ENCODE peak calls at places on chromosome 1, in eight cellular contexts. H is lower lobe of right lung, M is heart right ventricle, I is A549, A is stomach, S is mammary epithelial cell, X is Panc1, L is HFFc6. V is an unnamed sample.

GRCh38 chr1:107358611-107359342 is 217.9 kb downstream of the NTNG1 start:
- DNase-seq in H (no peak), M (no peak), I (no peak), A (no peak), S (no peak), X (no peak), L (no peak), V (no peak)

GRCh38 chr1:11654571-11655262 is at the start of gene FBXO44:
- DNase-seq in H (peak; percentile 82), M (peak; percentile 61), I (no peak), A (peak; percentile 80), S (peak; percentile 60), X (no peak), L (no peak), V (peak; percentile 53)

GRCh38 chr1:53339736-53340385 is 12.0 kb upstream of the LRP8 start:
- DNase-seq in H (no peak), M (no peak), I (no peak), A (peak; percentile 14), S (no peak), X (no peak), L (no peak), V (peak; percentile 12)

GRCh38 chr1:174966000-174966572 is 33.7 kb upstream of the CACYBP start:
- DNase-seq in H (no peak), M (no peak), I (no peak), A (no peak), S (peak; percentile 32), X (no peak), L (no peak), V (no peak)

GRCh38 chr1:61388586-61388985 is 306.2 kb downstream of the NFIA start:
- DNase-seq in H (no peak), M (no peak), I (no peak), A (no peak), S (peak; percentile 50), X (no peak), L (peak; percentile 4), V (no peak)

GRCh38 chr1:27342778-27343638 is 1.2 kb downstream of the SYTL1 start:
- DNase-seq in H (peak; percentile 82), M (no peak), I (no peak), A (peak; percentile 81), S (peak; percentile 97), X (no peak), L (no peak), V (peak; percentile 66)

GRCh38 chr1:193538690-193539089 is 352.3 kb upstream of the B3GALT2 start:
- DNase-seq in H (no peak), M (no peak), I (no peak), A (no peak), S (no peak), X (no peak), L (no peak), V (no peak)

GRCh38 chr1:51433972-51434510 is 85.0 kb downstream of the EPS15 start:
- DNase-seq in H (no peak), M (no peak), I (no peak), A (no peak), S (no peak), X (no peak), L (no peak), V (no peak)

GRCh38 chr1:53376041-53376461 is 48.2 kb upstream of the LRP8 start:
- DNase-seq in H (no peak), M (no peak), I (no peak), A (peak; percentile 17), S (no peak), X (no peak), L (no peak), V (no peak)

GRCh38 chr1:71881611-71882010 is 400.7 kb downstream of the NEGR1 start:
- DNase-seq in H (no peak), M (no peak), I (no peak), A (no peak), S (no peak), X (no peak), L (no peak), V (no peak)

GRCh38 chr1:83802023-83802422 is 196.9 kb downstream of the TTLL7 start:
- DNase-seq in H (no peak), M (no peak), I (no peak), A (no peak), S (no peak), X (no peak), L (no peak), V (no peak)

GRCh38 chr1:222592171-222592570 is 2.4 kb upstream of the TAF1A start:
- DNase-seq in H (no peak), M (no peak), I (no peak), A (no peak), S (peak; percentile 36), X (no peak), L (peak; percentile 56), V (no peak)

GRCh38 chr1:13667696-13668095 is 32.3 kb upstream of the PRDM2 start:
- DNase-seq in H (no peak), M (no peak), I (no peak), A (no peak), S (no peak), X (no peak), L (no peak), V (no peak)

GRCh38 chr1:96569288-96569687 is 152.3 kb upstream of the PTBP2 start:
- DNase-seq in H (no peak), M (no peak), I (no peak), A (no peak), S (no peak), X (no peak), L (no peak), V (no peak)
- TF ChIP-seq CTCF in H (no peak), M (no peak), I (no peak), A (no peak), S (no peak), X (no peak), L (no peak), V (no peak)

GRCh38 chr1:210448293-210448892 is 119.7 kb downstream of the HHAT start:
- DNase-seq in H (no peak), M (no peak), I (peak; percentile 36), A (no peak), S (peak; percentile 18), X (peak; percentile 22), L (peak; percentile 48), V (no peak)
- TF ChIP-seq CTCF in H (peak; percentile 48), M (peak; percentile 29), I (peak; percentile 89), A (peak; percentile 52), S (peak; percentile 68), X (peak; percentile 76), L (peak; percentile 85), V (no peak)

GRCh38 chr1:168321945-168322344 is 41.3 kb downstream of the TBX19 start:
- DNase-seq in H (no peak), M (no peak), I (no peak), A (no peak), S (peak; percentile 57), X (no peak), L (peak; percentile 71), V (no peak)
- TF ChIP-seq CTCF in H (no peak), M (no peak), I (peak; percentile 44), A (no peak), S (peak; percentile 67), X (peak; percentile 33), L (peak; percentile 77), V (no peak)

DNA sequence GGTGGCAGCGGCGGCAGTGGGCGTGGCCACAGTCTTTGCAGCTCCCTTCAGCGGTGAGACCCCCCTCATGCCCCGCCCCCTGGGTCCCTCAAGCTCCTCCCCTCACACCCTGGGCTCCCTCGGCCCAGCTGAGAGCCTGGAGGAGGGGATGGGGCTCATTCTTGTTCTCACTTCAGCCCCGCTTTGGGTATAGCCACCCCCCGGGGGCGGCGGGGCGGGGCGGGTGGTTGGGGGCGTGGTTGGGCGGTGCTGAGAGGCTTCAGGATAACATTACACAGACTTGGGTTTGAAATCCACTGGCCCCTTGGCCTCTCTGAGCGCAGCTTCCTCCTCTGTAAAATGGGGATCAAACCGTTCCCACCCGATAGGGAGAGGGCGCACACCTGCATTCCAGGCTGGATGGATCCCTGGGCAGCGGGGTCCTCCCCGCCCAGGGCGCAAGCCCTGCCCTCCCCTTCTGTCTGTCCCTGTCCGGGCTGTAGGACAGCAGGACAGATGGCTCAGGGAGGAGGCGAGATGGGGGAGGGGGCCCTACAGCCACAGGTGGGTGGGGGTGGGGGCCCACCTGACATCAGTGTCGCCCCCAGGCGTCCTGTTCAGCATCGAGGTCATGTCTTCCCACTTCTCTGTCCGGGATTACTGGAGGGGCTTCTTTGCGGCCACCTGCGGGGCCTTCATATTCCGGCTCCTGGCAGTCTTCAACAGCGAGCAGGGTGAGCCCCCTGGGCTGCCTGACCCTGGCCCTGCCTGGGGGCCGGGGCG is 5.1 kb downstream of the CLCNKA start:
- DNase-seq in H (no peak), M (no peak), I (no peak), A (peak; percentile 37), S (no peak), X (no peak), L (no peak), V (no peak)
- TF ChIP-seq CTCF in H (no peak), M (no peak), I (no peak), A (no peak), S (no peak), X (no peak), L (no peak), V (no peak)

DNA sequence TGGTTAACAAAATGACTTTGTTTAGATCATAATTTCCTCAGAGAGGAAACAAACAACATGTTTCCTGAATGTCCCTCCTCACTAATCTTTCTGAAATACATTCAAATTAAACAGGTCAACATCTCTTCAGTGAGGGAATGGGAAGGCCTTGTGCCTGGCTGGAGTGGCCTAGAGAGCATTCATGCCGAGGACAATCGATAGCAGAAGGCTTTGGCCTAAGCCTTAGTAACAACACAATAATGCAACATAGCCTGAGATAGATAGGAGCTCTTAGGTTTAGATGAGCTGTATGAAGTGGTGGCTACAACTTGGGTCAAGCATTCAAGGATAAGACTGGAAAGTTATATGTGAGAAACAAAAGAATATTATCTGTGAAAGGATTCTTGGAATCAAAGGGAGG is 37.4 kb downstream of the ILDR2 start:
- DNase-seq in H (no peak), M (no peak), I (no peak), A (no peak), S (no peak), X (no peak), L (no peak), V (no peak)
- TF ChIP-seq CTCF in H (no peak), M (no peak), I (no peak), A (no peak), S (no peak), X (no peak), L (no peak), V (no peak)

DNA sequence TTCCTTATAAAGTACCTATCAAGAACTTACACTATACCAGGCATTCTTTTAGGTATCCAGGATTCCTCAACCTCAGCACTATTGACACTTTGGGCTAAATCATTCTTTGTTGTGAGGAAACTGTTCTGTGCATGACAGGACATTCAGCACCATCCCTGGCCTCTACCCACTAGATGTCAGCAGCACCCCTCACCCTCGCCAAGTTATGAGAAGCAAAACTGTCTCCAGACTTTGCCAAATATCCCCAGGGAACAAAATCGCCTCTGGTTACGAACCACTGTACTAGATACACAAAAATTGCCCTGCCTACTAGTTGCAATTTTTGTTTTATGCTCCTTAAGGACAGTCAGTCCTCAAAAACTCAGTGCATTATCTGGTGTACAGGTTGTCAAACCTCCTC is 35.7 kb downstream of the PALMD start:
- DNase-seq in H (no peak), M (no peak), I (no peak), A (no peak), S (no peak), X (no peak), L (no peak), V (no peak)
- TF ChIP-seq CTCF in H (no peak), M (no peak), I (no peak), A (no peak), S (no peak), X (no peak), L (no peak), V (no peak)

GRCh38 chr1:109488201-109488600 is 4.5 kb downstream of the ATXN7L2 start:
- DNase-seq in H (no peak), M (no peak), I (no peak), A (no peak), S (no peak), X (no peak), L (no peak), V (no peak)
- TF ChIP-seq CTCF in H (no peak), M (no peak), I (no peak), A (no peak), S (peak; percentile 11), X (peak; percentile 34), L (peak; percentile 49), V (no peak)

V was measured in natural killer cell.